ENCODE peak calls at places on chromosome 5, in seven cellular contexts. U is tibial nerve; W is brain microvascular endothelial cell; M is astrocyte of the spinal cord; G is naive thymus-derived CD4-positive, alpha-beta T cell; S is Peyer's patch; C is ovary. L is an unnamed sample.

GRCh38 chr5:163565492-163565891 is 60.1 kb downstream of the MAT2B start:
- DNase-seq in W (no peak), C (no peak), G (no peak), M (no peak), U (no peak), S (no peak), L (no peak)

GRCh38 chr5:39093351-39093749 is 19.2 kb upstream of the RICTOR start:
- DNase-seq in C (no peak), W (peak), G (no peak), S (no peak), U (no peak), M (peak), L (no peak)

GRCh38 chr5:31023105-31023504 is 170.4 kb upstream of the CDH6 start:
- DNase-seq in C (no peak), S (no peak), U (no peak), W (peak), G (no peak), M (peak), L (no peak)

GRCh38 chr5:132526290-132526973 is 16.9 kb downstream of the IL5 start:
- DNase-seq in M (peak), U (peak), S (peak), W (peak), C (peak), G (no peak), L (peak)

GRCh38 chr5:124692324-124692723 is 54.1 kb downstream of the ZNF608 start:
- DNase-seq in U (no peak), M (peak), C (no peak), S (no peak), W (peak), G (no peak), L (no peak)

GRCh38 chr5:13814293-13814692 is 130.2 kb downstream of the DNAH5 start:
- DNase-seq in M (peak), W (peak), S (no peak), U (no peak), C (no peak), G (no peak), L (no peak)

GRCh38 chr5:127112347-127112864 is 39.1 kb upstream of the C5orf63 start:
- DNase-seq in S (no peak), W (peak), M (peak), U (no peak), C (no peak), G (no peak), L (no peak)

GRCh38 chr5:143734381-143734780 is 77.6 kb upstream of the HMHB1 start:
- DNase-seq in U (no peak), G (no peak), M (no peak), C (no peak), W (no peak), S (no peak), L (no peak)

GRCh38 chr5:149765932-149766331 is 35.8 kb downstream of the PPARGC1B start:
- DNase-seq in S (no peak), W (no peak), U (no peak), M (no peak), G (no peak), C (no peak), L (no peak)

GRCh38 chr5:103785569-103785968 is 223.0 kb upstream of the NUDT12 start:
- DNase-seq in M (no peak), S (no peak), G (no peak), U (no peak), C (no peak), W (peak), L (no peak)

GRCh38 chr5:34762321-34762871 is 76.6 kb upstream of the TTC23L start:
- DNase-seq in S (no peak), W (no peak), C (peak), M (peak), U (peak), G (no peak), L (no peak)

GRCh38 chr5:73170522-73170921 is 2.5 kb upstream of the TMEM174 start:
- DNase-seq in U (no peak), S (peak), W (no peak), M (no peak), G (no peak), C (no peak), L (peak)

GRCh38 chr5:154293219-154293618 is 102.7 kb downstream of the GALNT10 start:
- DNase-seq in C (no peak), G (no peak), S (no peak), M (no peak), U (no peak), W (no peak), L (no peak)

GRCh38 chr5:74766348-74766886 is 500 bp downstream of the GFM2 start:
- DNase-seq in M (peak), C (no peak), W (no peak), U (peak), G (peak), S (no peak), L (peak)

GRCh38 chr5:21152611-21153010 is 1164.6 kb upstream of the CDH18 start:
- DNase-seq in M (peak), U (no peak), C (no peak), W (peak), S (no peak), G (no peak), L (no peak)

GRCh38 chr5:35920890-35921289 is 17.5 kb downstream of the CAPSL start:
- DNase-seq in W (no peak), S (no peak), G (no peak), C (no peak), M (no peak), U (no peak), L (no peak)

GRCh38 chr5:133882801-133883200 is 85.6 kb downstream of the C5orf15 start:
- DNase-seq in U (no peak), M (no peak), C (no peak), W (no peak), S (no peak), G (no peak), L (no peak)

GRCh38 chr5:181259974-181260719 is 796 bp downstream of the TRIM52 start:
- DNase-seq in M (no peak), U (no peak), C (no peak), S (no peak), G (no peak), W (no peak), L (no peak)

GRCh38 chr5:16737620-16738364 is 121.0 kb upstream of the RETREG1 start:
- DNase-seq in C (no peak), S (no peak), G (no peak), U (no peak), W (no peak), M (peak), L (no peak)

GRCh38 chr5:39906146-39906545 is 481.4 kb upstream of the DAB2 start:
- DNase-seq in C (no peak), M (peak), G (no peak), S (no peak), W (peak), U (no peak), L (no peak)

GRCh38 chr5:116249648-116250047 is 164.8 kb downstream of the COMMD10 start:
- DNase-seq in M (no peak), W (no peak), C (no peak), S (no peak), G (no peak), U (no peak), L (no peak)

GRCh38 chr5:35644543-35644942 is 26.9 kb downstream of the SPEF2 start:
- DNase-seq in C (no peak), M (no peak), W (no peak), U (no peak), S (no peak), G (no peak), L (no peak)

GRCh38 chr5:100890514-100891008 is 12.5 kb downstream of the ST8SIA4 start:
- DNase-seq in G (no peak), M (peak), S (no peak), C (no peak), W (no peak), U (no peak), L (no peak)

GRCh38 chr5:54309237-54309636 is 1.1 kb downstream of the ARL15 start:
- DNase-seq in W (peak), C (no peak), S (no peak), M (peak), G (no peak), U (no peak), L (no peak)

GRCh38 chr5:151862811-151863472 is 61.7 kb downstream of the GLRA1 start:
- DNase-seq in M (no peak), C (no peak), W (no peak), S (no peak), U (no peak), G (no peak), L (no peak)

GRCh38 chr5:176779537-176779936 is 30.8 kb upstream of the UNC5A start:
- DNase-seq in S (peak), G (no peak), M (no peak), U (no peak), C (peak), W (no peak), L (no peak)

GRCh38 chr5:130868186-130868821 is 296.8 kb downstream of the HINT1 start:
- DNase-seq in U (no peak), S (no peak), W (peak), G (no peak), M (peak), C (no peak), L (no peak)

DNA sequence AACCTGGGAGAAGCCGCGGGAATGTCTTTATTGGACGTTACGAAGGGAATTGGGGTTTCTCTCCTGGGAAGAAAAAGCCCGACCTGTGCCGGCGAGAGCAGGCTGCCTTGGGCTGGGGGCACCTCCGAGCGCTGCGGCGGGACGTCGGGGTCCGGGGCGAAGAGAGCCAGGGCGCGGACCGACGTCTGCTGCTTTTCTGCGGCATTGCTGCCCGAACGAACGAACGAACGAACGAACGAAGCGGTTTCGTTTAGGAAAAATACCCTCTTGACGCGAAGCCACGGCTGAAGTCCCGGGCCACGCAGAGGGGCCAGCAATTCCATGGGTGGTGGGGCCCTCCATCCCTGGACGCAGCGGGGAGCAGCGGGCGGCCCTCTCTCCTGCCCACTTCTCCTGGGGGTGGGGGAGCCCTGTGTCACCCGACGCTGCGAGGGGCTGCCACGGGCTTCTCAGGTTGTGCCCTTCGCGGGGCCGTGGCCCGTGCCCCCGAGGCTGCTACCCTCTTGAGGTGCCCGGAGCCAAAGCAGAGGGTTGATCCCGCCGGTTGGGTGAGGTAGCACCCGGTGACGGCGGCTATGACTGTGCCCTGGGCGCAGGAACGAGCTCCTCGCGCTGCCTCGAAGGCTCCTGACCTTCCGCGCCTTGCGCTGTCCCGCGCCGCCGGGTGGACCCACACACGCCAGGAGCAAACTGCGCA is 4.9 kb upstream of the PITX1 start:
- DNase-seq in W (no peak), S (no peak), G (no peak), U (no peak), C (no peak), M (no peak), L (no peak)
- H3K4me3 ChIP-seq in W (no peak), S (peak), G (no peak), U (no peak), C (peak), M (no peak), L (no peak)

GRCh38 chr5:79436821-79437220 is 77.1 kb downstream of the HOMER1 start:
- DNase-seq in G (no peak), M (peak), U (no peak), S (no peak), W (no peak), C (no peak), L (no peak)
- H3K4me3 ChIP-seq in G (no peak), M (no peak), U (no peak), S (no peak), W (no peak), C (no peak), L (no peak)

GRCh38 chr5:157510682-157511081 is 50.7 kb downstream of the NIPAL4 start:
- DNase-seq in S (no peak), C (no peak), W (no peak), U (no peak), M (no peak), G (no peak), L (no peak)
- H3K4me3 ChIP-seq in S (no peak), C (no peak), W (no peak), U (no peak), M (no peak), G (no peak), L (no peak)

GRCh38 chr5:135660826-135661555 is 82.2 kb upstream of the CXCL14 start:
- DNase-seq in M (peak), G (no peak), U (no peak), C (no peak), S (no peak), W (no peak), L (no peak)
- H3K4me3 ChIP-seq in M (no peak), G (no peak), U (no peak), C (no peak), S (no peak), W (no peak), L (no peak)

DNA sequence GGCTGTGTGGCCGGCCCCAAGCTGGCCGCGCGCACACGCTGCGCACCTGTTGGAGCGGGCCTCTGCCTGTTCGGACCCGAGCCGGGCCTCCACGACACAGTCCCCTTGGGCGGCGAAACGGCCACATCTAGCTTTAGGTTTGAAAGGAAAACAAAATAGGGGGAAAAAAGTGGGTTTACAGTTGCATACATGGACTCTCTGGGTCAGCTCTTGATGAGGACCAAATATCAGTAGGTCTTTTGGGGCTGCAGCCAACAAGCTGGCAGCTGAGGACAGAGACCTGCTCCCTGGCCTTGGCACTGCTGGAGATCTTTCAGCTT is 20.7 kb downstream of the IGIP start:
- DNase-seq in G (no peak), S (no peak), U (no peak), C (no peak), M (no peak), W (no peak), L (no peak)
- H3K4me3 ChIP-seq in G (no peak), S (peak), U (no peak), C (peak), M (no peak), W (no peak), L (no peak)

GRCh38 chr5:159207616-159208507 is 1.5 kb downstream of the RNF145 start:
- DNase-seq in C (peak), G (peak), W (peak), M (peak), S (peak), U (peak), L (peak)

GRCh38 chr5:159207222-159207615 is 2.1 kb downstream of the RNF145 start:
- DNase-seq in W (no peak), C (no peak), M (no peak), S (no peak), G (no peak), U (no peak), L (no peak)

GRCh38 chr5:159208508-159209437 is 580 bp downstream of the RNF145 start:
- DNase-seq in M (peak), W (no peak), G (peak), S (peak), C (peak), U (peak), L (peak)

GRCh38 chr5:159206818-159207217 is 2.5 kb downstream of the RNF145 start:
- DNase-seq in U (no peak), S (no peak), M (peak), G (no peak), C (no peak), W (no peak), L (peak)

DNA sequence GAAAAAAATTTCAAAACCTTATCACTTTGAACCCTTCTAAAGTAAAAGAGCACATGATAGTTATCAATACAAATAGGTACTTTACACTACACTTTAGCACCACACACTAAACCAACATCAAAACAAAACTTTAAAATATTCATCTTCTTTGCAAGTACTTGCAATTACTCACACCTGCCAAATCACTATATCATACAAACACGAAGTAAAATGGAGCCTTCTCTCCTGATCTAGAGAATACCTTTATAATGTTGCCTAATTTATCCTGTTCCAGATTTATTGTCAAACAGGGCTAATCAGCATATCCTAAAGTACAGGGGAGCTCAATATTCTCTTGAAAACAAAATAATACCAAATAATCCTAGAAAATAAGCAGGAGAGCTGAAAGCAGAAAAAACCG is 3.0 kb downstream of the RNF145 start:
- DNase-seq in C (no peak), M (no peak), S (no peak), U (no peak), W (no peak), G (no peak), L (peak)
- H3K4me3 ChIP-seq in C (no peak), M (peak), S (peak), U (no peak), W (peak), G (peak), L (peak)

L was measured in CD4-positive, CD25-positive, alpha-beta regulatory T cell.